ENCODE peak calls at places on chromosomes 13 and 19, in seven cellular contexts. A is thoracic aorta, M is heart left ventricle, I is GM06990, E is body of pancreas, C is cardiac muscle cell, G is breast epithelium. V is an unnamed sample. For H3K36me3 and H3K27me3, the result is how much of the 10 kb centered on the place peaks cover.

GRCh38 chr13:33403807-33404362 is 118.3 kb upstream of the STARD13 start:
- DNase-seq in E (no peak), G (no peak), M (no peak), C (no peak), I (no peak), A (no peak), V (no peak)

GRCh38 chr19:14890616-14891379 is 4.9 kb upstream of the OR7A17 start:
- DNase-seq in E (peak), I (no peak), M (peak), G (no peak), A (no peak), C (no peak), V (no peak)

GRCh38 chr13:99601535-99601934 is 100.3 kb downstream of the TM9SF2 start:
- DNase-seq in M (no peak), A (no peak), C (no peak), I (no peak), G (no peak), E (no peak), V (no peak)

GRCh38 chr13:50276550-50276949 is 261.3 kb downstream of the KCNRG start:
- DNase-seq in C (no peak), E (no peak), A (no peak), I (no peak), G (no peak), M (no peak), V (no peak)

GRCh38 chr19:36876993-36877938 is 26.6 kb downstream of the ZNF345 start:
- DNase-seq in E (no peak), M (no peak), G (no peak), A (no peak), C (no peak), I (no peak), V (no peak)

GRCh38 chr19:16113727-16114126 is 2.0 kb downstream of the RAB8A start:
- DNase-seq in M (no peak), G (no peak), C (no peak), I (no peak), A (no peak), E (no peak), V (no peak)

GRCh38 chr13:46288570-46289259 is 77.0 kb downstream of the LRRC63 start:
- DNase-seq in C (peak), A (no peak), M (no peak), E (no peak), G (no peak), I (peak), V (peak)

GRCh38 chr19:2578391-2578826 is 102.5 kb downstream of the GADD45B start:
- DNase-seq in M (no peak), E (peak), A (no peak), C (no peak), I (no peak), G (peak), V (peak)

GRCh38 chr13:64078480-64078936 is 2662.9 kb upstream of the PCDH20 start:
- DNase-seq in G (no peak), A (no peak), M (no peak), I (no peak), C (no peak), E (no peak), V (no peak)

GRCh38 chr19:2027361-2027760 is 11.8 kb upstream of the BTBD2 start:
- DNase-seq in I (no peak), A (no peak), C (no peak), M (no peak), E (no peak), G (no peak), V (no peak)

GRCh38 chr19:40217921-40218890 is at the start of gene TTC9B:
- DNase-seq in M (no peak), C (peak), A (no peak), E (no peak), I (peak), G (no peak), V (no peak)

GRCh38 chr19:17076539-17076919 is 952 bp downstream of the MYO9B start:
- DNase-seq in I (peak), E (no peak), G (no peak), A (no peak), C (no peak), M (no peak), V (peak)

GRCh38 chr19:18185538-18185937 is 7.5 kb upstream of the MPV17L2 start:
- DNase-seq in G (no peak), A (no peak), I (no peak), M (no peak), C (no peak), E (no peak), V (no peak)

GRCh38 chr19:28472843-28473242 is 740.1 kb downstream of the UQCRFS1 start:
- DNase-seq in E (peak), G (no peak), M (peak), C (no peak), I (no peak), A (no peak), V (no peak)

GRCh38 chr19:6587093-6587820 is 3.7 kb downstream of the CD70 start:
- DNase-seq in M (no peak), E (no peak), I (no peak), G (no peak), A (no peak), C (no peak), V (no peak)

GRCh38 chr13:41942462-41943094 is 18.3 kb downstream of the VWA8 start:
- DNase-seq in I (no peak), C (peak), E (no peak), G (no peak), A (no peak), M (no peak), V (no peak)

GRCh38 chr19:56692496-56692895 is 20.9 kb upstream of the ZNF835 start:
- DNase-seq in M (no peak), A (no peak), C (no peak), G (no peak), I (no peak), E (peak), V (no peak)

GRCh38 chr13:51113969-51114368 is 2.9 kb upstream of the C13orf42 start:
- DNase-seq in G (no peak), E (no peak), I (no peak), A (no peak), C (no peak), M (no peak), V (no peak)

GRCh38 chr19:53540091-53540490 is 2.1 kb downstream of the ZNF331 start:
- DNase-seq in M (no peak), I (no peak), E (no peak), C (no peak), G (no peak), A (no peak), V (no peak)
- H3K36me3 ChIP-seq in M (under half), I (under half), E (under half), C (under half), G (under half), A (under half), V (under half)

DNA sequence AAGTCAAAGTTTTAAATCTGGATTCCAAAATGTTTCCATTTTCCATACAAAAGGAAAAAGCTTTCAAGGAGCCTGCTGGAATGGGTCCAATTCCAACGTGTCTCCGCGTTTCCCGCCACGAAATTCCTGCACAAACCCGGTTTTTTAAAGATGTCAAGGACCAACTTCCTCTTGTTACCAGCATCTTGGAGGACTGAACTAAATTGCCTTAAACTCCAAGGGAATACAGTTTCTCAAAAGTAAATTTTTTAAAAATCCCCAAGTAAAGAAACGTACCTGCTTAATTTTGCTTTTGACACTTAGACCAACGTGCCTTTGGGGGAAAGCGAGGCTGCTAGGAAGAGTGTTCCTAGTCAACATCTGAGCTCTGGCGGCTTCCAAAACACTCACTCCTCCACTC is 12.3 kb upstream of the SOX1 start:
- DNase-seq in C (no peak), A (no peak), I (no peak), M (no peak), G (no peak), E (no peak), V (no peak)
- H3K27me3 ChIP-seq in C (half or more), A (under half), I (under half), M (half or more), G (half or more), E (under half), V (half or more)

GRCh38 chr13:47955836-47956235 is 45.2 kb downstream of the SUCLA2 start:
- DNase-seq in A (no peak), G (no peak), M (no peak), E (no peak), C (no peak), I (no peak), V (no peak)
- H3K36me3 ChIP-seq in A (under half), G (under half), M (under half), E (under half), C (half or more), I (under half), V (under half)

GRCh38 chr13:93965587-93965986 is 513.9 kb downstream of the DCT start:
- DNase-seq in E (no peak), G (no peak), A (no peak), C (no peak), M (no peak), I (no peak), V (no peak)
- H3K27me3 ChIP-seq in E (under half), G (under half), A (under half), C (under half), M (under half), I (under half), V (under half)

GRCh38 chr19:4037301-4037949 is 29.3 kb downstream of the ZBTB7A start:
- DNase-seq in M (no peak), C (no peak), E (no peak), I (no peak), G (no peak), A (no peak), V (no peak)

GRCh38 chr19:4034048-4035017 is 26.8 kb downstream of the PIAS4 start:
- DNase-seq in M (no peak), I (no peak), E (no peak), C (no peak), A (no peak), G (no peak), V (no peak)

GRCh38 chr19:4036576-4037300 is 29.2 kb downstream of the PIAS4 start:
- DNase-seq in M (no peak), C (no peak), G (no peak), A (no peak), E (no peak), I (no peak), V (no peak)

GRCh38 chr19:4035018-4035566 is 27.6 kb downstream of the PIAS4 start:
- DNase-seq in C (no peak), A (no peak), E (no peak), I (no peak), M (no peak), G (no peak), V (no peak)

GRCh38 chr19:4035582-4035981 is 28.0 kb downstream of the PIAS4 start:
- DNase-seq in G (no peak), A (no peak), E (no peak), M (no peak), C (no peak), I (no peak), V (no peak)
- H3K36me3 ChIP-seq in G (under half), A (under half), E (under half), M (half or more), C (under half), I (under half), V (under half)

DNA sequence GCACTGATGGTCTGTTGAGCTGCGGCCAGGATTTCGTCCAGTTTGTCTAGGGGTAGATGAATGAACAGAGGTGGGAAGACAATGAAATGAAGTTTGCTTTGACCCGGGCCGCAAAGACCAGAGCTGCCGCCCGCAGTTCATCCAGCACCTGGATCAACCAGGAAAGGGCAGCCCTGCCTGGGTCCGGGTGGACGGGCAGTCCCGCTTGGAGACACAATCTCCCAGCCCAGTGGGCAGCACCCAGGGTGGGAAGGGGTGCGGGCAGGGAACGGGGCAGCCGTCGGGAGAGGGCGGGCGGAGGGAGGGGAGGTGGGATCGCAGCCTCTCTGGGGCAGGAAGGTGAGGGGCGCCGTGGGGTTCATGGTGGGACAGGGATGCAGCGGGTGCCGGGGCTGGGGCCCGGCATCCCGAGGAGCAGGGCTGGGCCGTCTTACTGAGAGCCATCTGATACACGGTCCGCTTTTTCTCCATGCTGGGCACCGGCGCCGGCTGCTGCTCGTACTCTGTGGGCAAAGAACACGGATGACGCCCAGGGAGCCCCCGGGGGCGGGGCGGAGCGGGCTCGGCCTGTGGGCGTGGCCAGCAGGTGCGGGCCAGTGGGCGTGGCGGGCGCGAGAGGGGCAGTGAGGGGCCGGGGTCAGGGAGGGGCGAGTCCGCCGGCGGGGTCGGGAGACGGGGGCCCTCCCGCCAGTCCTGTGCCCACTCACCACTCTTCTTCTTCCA is 33.1 kb downstream of the SHANK1 start:
- DNase-seq in I (no peak), G (no peak), M (no peak), E (no peak), C (no peak), A (no peak), V (no peak)
- H3K27me3 ChIP-seq in I (under half), G (under half), M (half or more), E (under half), C (half or more), A (under half), V (under half)

GRCh38 chr19:35273686-35274259 is 5.0 kb downstream of the USF2 start:
- DNase-seq in C (no peak), E (no peak), A (no peak), G (no peak), I (no peak), M (no peak), V (no peak)
- H3K36me3 ChIP-seq in C (under half), E (under half), A (under half), G (under half), I (under half), M (half or more), V (under half)

DNA sequence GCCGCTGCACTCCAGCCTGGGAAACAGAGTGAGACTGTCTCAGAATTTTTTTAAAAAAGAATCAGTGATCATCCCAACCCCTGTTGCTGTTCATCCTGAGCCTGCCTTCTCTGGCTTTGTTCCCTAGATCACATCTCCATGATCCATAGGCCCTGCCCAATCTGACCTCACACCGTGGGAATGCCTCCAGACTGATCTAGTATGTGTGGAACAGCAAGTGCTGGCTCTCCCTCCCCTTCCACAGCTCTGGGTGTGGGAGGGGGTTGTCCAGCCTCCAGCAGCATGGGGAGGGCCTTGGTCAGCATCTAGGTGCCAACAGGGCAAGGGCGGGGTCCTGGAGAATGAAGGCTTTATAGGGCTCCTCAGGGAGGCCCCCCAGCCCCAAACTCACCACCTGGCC is at the start of gene KLK2:
- DNase-seq in E (no peak), M (no peak), G (no peak), I (no peak), C (no peak), A (no peak), V (no peak)
- H3K27me3 ChIP-seq in E (under half), M (under half), G (under half), I (under half), C (half or more), A (under half), V (under half)

GRCh38 chr19:38719761-38720558 is 24.3 kb downstream of the CAPN12 start:
- DNase-seq in I (no peak), E (no peak), C (no peak), A (no peak), G (no peak), M (no peak), V (no peak)

GRCh38 chr19:38720559-38721236 is 23.6 kb downstream of the CAPN12 start:
- DNase-seq in M (no peak), G (no peak), C (no peak), E (no peak), I (no peak), A (no peak), V (no peak)

GRCh38 chr19:38717051-38717450 is 27.2 kb downstream of the CAPN12 start:
- DNase-seq in C (no peak), M (no peak), A (no peak), I (no peak), E (no peak), G (no peak), V (no peak)

GRCh38 chr19:38717855-38718254 is 26.4 kb downstream of the CAPN12 start:
- DNase-seq in E (no peak), A (no peak), C (no peak), M (no peak), I (no peak), G (no peak), V (no peak)

DNA sequence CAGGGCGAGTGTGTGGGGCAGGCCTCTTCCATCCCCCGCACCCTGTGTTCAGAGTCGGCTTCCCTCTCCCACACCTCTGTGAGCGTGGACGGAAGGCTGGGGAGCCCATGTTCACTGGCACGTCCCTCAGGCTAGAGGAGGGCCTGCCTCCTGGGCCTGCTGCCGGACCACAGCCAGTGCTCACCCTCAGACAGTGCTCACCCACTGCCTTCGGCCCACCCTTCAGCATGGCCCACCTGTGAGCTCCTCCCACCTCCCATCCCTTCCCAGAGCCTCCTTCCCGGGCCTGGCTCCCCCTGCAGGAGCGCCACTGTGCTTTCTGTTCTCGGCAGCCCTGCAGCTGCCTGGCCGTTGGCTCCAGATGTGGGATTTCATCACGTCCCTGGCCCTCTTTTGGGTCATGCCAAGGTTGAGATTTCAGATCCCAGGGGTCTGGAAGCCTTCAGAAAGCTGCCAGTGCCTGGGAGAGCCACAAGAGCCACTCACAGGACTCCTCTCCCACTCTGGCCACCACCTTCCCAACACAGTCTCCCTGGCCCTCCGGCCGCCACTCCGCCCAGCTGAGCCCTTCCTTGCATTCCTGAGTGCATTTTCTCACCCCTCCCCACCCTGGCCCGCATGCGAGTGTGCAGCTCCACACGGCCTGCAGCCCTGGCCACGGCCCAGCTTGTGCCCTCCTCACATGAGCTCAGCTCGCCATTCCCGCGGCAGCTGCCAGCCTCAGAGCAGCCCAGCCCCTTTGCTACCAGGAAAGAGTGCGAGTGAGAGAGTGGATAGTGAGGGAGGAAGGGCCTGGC is 25.3 kb downstream of the CAPN12 start:
- DNase-seq in C (peak), M (peak), I (no peak), A (no peak), G (no peak), E (peak), V (no peak)
- H3K36me3 ChIP-seq in C (under half), M (half or more), I (half or more), A (half or more), G (under half), E (under half), V (under half)

DNA sequence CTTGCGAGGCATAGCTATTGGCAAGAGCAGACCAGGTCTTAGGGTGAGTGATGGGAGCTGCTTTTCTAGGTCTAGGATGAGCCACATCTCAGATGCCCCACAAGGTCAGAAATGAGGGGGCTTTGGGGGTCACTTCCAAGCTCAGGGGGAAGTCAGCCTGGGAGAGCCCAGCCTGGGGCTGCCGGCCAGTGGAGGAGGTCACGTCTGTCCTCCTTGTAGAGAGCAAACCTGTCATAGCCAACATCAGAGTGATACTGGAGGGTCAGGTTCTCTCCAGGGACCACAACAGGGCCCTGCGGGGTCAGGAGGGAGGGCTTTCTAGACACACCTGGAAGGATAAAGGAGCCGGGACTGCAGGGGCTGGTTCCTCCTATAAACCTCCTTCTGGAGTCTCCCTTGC is 2.4 kb downstream of the LILRA5 start:
- DNase-seq in A (no peak), C (no peak), I (no peak), E (no peak), G (no peak), M (no peak), V (no peak)
- H3K27me3 ChIP-seq in A (under half), C (under half), I (under half), E (under half), G (under half), M (under half), V (under half)